ENCODE peak calls at places on chromosome 11, in seven cellular contexts. T, N, L, Q, E, X and I are unnamed samples.

GRCh38 chr11:119788911-119789560 is 60.0 kb upstream of the NECTIN1 start:
- DNase-seq in T (no peak), N (no peak), L (no peak), Q (no peak), E (no peak), X (no peak), I (no peak)

GRCh38 chr11:11363674-11364073 is 10.6 kb upstream of the CSNK2A3 start:
- DNase-seq in T (no peak), N (peak; percentile 3), L (no peak), Q (no peak), E (no peak), X (no peak), I (no peak)

GRCh38 chr11:96338910-96339703 is 3.9 kb downstream of the MAML2 start:
- DNase-seq in T (no peak), N (no peak), L (no peak), Q (no peak), E (no peak), X (peak; percentile 87), I (peak; percentile 25)

GRCh38 chr11:793556-793955 is 3.7 kb upstream of the CEND1 start:
- DNase-seq in T (no peak), N (no peak), L (no peak), Q (no peak), E (no peak), X (no peak), I (no peak)

GRCh38 chr11:84532364-84532763 is 1094.8 kb downstream of the DLG2 start:
- DNase-seq in T (no peak), N (no peak), L (no peak), Q (no peak), E (no peak), X (no peak), I (no peak)

GRCh38 chr11:132519226-132519860 is 1013.0 kb downstream of the OPCML start:
- DNase-seq in T (no peak), N (no peak), L (no peak), Q (no peak), E (no peak), X (no peak), I (no peak)

GRCh38 chr11:20729597-20730095 is 60.3 kb downstream of the NELL1 start:
- DNase-seq in T (no peak), N (no peak), L (no peak), Q (no peak), E (no peak), X (no peak), I (no peak)

GRCh38 chr11:81772161-81772560 is 961.5 kb downstream of the FAM181B start:
- DNase-seq in T (no peak), N (no peak), L (no peak), Q (no peak), E (no peak), X (no peak), I (no peak)

GRCh38 chr11:127074151-127074761 is 73.7 kb upstream of the KIRREL3 start:
- DNase-seq in T (peak; percentile 15), N (peak; percentile 21), L (peak; percentile 17), Q (peak; percentile 36), E (no peak), X (peak; percentile 76), I (peak; percentile 38)

GRCh38 chr11:1640076-1640946 is 10.7 kb downstream of the KRTAP5-5 start:
- DNase-seq in T (peak; percentile 79), N (peak; percentile 58), L (peak; percentile 81), Q (peak; percentile 74), E (no peak), X (no peak), I (peak; percentile 24)

GRCh38 chr11:29435421-29435820 is 581.4 kb downstream of the KCNA4 start:
- DNase-seq in T (no peak), N (no peak), L (no peak), Q (no peak), E (no peak), X (no peak), I (no peak)

GRCh38 chr11:33620423-33621120 is 80.1 kb downstream of the C11orf91 start:
- DNase-seq in T (no peak), N (no peak), L (no peak), Q (no peak), E (no peak), X (no peak), I (no peak)

DNA sequence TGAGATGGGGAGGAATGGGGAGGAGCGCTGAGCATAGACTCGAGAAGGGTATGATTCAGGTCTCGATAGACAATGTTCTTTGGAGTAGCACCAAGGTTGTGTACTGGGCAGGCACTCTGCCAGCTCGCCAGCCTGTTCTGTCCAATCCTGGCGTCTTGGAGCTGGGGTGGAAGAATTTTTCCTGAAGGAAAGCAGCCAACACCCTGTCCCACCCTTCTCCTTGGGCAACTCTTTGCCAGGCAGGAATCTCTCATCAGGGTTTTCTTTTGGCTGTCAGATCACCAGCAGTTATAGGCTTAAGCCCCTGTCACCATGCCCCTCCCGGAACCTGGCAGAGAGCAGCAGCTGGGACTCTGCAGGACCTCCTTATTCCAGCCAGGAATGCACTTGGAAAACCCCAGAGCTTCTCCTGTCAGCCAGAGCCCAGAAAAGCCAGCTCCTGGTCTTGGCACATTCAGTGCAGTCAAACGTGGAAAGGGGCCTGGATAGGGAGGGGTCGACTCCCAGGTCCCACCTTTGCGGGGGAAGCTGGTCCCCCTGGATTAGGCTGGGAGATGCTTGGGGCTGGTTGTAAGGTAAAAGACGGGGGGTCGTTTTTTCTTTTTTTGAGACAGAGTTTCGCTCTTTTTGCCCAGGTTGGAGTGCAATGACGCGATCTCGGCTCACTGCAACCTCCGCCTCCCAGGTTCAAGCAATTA is 14.4 kb upstream of the SPTBN2 start:
- DNase-seq in T (no peak), N (no peak), L (no peak), Q (no peak), E (no peak), X (no peak), I (no peak)
- TF ChIP-seq SP1 in T (no peak), N (no peak), L (no peak), Q (no peak), E (no peak), X (no peak), I (no peak)

GRCh38 chr11:27004103-27004502 is 10.2 kb downstream of the FIBIN start:
- DNase-seq in T (no peak), N (no peak), L (no peak), Q (no peak), E (no peak), X (no peak), I (no peak)
- TF ChIP-seq SP1 in T (no peak), N (no peak), L (no peak), Q (no peak), E (no peak), X (no peak), I (no peak)

DNA sequence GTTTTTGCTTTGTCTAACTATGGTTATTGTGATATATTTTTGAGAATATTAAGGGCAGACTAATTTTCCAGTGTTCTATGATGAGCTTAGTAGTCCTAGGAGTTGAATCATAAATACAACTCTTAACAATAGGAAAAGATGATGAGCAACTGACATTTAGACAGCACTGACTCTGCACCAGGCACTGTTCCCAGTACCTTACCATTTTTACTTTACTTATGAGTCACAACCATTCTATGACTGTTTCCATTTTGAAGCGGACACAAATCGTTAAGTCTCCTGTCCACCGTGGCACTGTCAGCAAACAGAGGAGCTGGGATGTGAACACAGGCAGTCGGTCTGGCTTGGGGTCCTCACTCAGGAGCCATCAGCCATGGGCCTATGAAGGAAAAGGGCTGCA is 3.4 kb upstream of the SCGB2A2 start:
- DNase-seq in T (no peak), N (no peak), L (no peak), Q (no peak), E (no peak), X (no peak), I (no peak)
- TF ChIP-seq SP1 in T (no peak), N (no peak), L (no peak), Q (no peak), E (no peak), X (no peak), I (no peak)

GRCh38 chr11:69373251-69373635 is 79.3 kb downstream of the MYEOV start:
- DNase-seq in T (no peak), N (no peak), L (no peak), Q (no peak), E (no peak), X (no peak), I (no peak)
- TF ChIP-seq SP1 in T (no peak), N (no peak), L (no peak), Q (no peak), E (no peak), X (no peak), I (no peak)

DNA sequence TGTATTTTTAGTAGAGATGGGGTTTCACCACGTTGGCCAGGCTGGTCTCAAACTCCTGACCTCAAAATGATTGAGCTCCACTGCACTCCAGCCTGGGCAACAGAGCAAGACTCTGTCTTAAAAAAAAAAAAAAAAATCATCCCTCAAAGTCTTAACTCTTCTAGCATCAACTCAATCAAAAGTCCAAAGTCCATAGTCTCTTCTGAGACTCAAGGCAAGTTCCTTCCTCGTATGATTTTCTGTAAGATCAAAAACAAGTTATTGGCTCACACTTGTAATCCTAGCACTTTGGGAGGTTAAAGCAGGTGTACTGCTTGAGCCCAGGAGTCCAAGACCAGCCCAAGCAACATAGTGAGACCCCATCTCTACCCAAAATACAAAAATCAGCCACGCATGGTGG is 24.4 kb downstream of the PLEKHB1 start:
- DNase-seq in T (no peak), N (no peak), L (no peak), Q (no peak), E (no peak), X (no peak), I (no peak)
- TF ChIP-seq SP1 in T (no peak), N (no peak), L (no peak), Q (no peak), E (no peak), X (no peak), I (no peak)